ENCODE peak calls at places on chromosomes 5 and 9, in eight cellular contexts. K is RPMI7951; G is stimulated activated CD8-positive, alpha-beta memory T cell treated with anti-CD3 and anti-CD28 coated beads, Interleukin-12 subunit alpha, Interleukin-12 subunit beta, amount 100 ng/mL, for 4 hours; M is astrocyte; P is mucosa of gallbladder; X is heart left ventricle; N is endothelial cell; B is NCI-H446. J is an unnamed sample.

GRCh38 chr5:95959964-95960801 is 1.5 kb downstream of the ELL2 start:
- DNase-seq in K (peak; percentile 44), N (peak; percentile 28), P (no peak), B (peak; percentile 26), X (peak; percentile 30), M (peak; percentile 54), G (no peak), J (no peak)

GRCh38 chr9:31958572-31958971 is 425.9 kb upstream of the ACO1 start:
- DNase-seq in X (no peak), K (no peak), P (no peak), M (no peak), N (no peak), G (no peak), B (no peak), J (no peak)

GRCh38 chr5:9201011-9201410 is 344.9 kb downstream of the SEMA5A start:
- DNase-seq in G (no peak), N (no peak), K (no peak), X (no peak), P (no peak), B (no peak), M (no peak), J (no peak)

GRCh38 chr5:119362714-119363113 is 6.9 kb downstream of the TNFAIP8 start:
- DNase-seq in B (peak; percentile 31), M (no peak), P (no peak), G (no peak), X (no peak), K (no peak), N (no peak), J (no peak)

GRCh38 chr9:136147890-136148714 is 29.4 kb upstream of the TMEM250 start:
- DNase-seq in P (no peak), M (no peak), B (no peak), K (no peak), G (no peak), N (no peak), X (peak; percentile 26), J (no peak)

GRCh38 chr9:107866912-107867311 is 377.3 kb upstream of the KLF4 start:
- DNase-seq in K (peak; percentile 31), X (no peak), N (no peak), G (no peak), M (no peak), P (no peak), B (no peak), J (no peak)

GRCh38 chr9:468766-469496 is 254.3 kb downstream of the DOCK8 start:
- DNase-seq in N (no peak), M (no peak), X (no peak), K (no peak), P (no peak), G (no peak), B (no peak), J (no peak)

GRCh38 chr5:128966375-128966774 is 1.1 kb downstream of the SLC27A6 start:
- DNase-seq in K (no peak), N (no peak), M (no peak), B (no peak), P (no peak), G (no peak), X (peak; percentile 30), J (no peak)

GRCh38 chr5:153429734-153430133 is 60.7 kb upstream of the GRIA1 start:
- DNase-seq in M (no peak), K (no peak), B (no peak), P (no peak), X (no peak), G (no peak), N (no peak), J (no peak)

GRCh38 chr9:111074395-111074794 is 36.1 kb upstream of the LPAR1 start:
- DNase-seq in X (no peak), G (no peak), B (no peak), M (no peak), P (no peak), N (no peak), K (no peak), J (no peak)

GRCh38 chr5:68344447-68345111 is 129.0 kb downstream of the PIK3R1 start:
- DNase-seq in K (peak; percentile 92), N (no peak), X (no peak), M (peak; percentile 83), P (no peak), B (no peak), G (no peak), J (no peak)

GRCh38 chr5:125002727-125003598 is 256.5 kb upstream of the ZNF608 start:
- DNase-seq in X (no peak), P (no peak), B (no peak), G (no peak), N (no peak), K (peak; percentile 73), M (peak; percentile 39), J (peak; percentile 23)

GRCh38 chr9:109739760-109740159 is 40.2 kb upstream of the PALM2AKAP2 start:
- DNase-seq in G (no peak), P (no peak), N (no peak), B (no peak), K (no peak), M (no peak), X (no peak), J (no peak)

GRCh38 chr5:59428391-59428790 is 465.1 kb downstream of the PDE4D start:
- DNase-seq in N (no peak), M (peak; percentile 12), P (no peak), G (no peak), B (no peak), K (no peak), X (no peak), J (no peak)

GRCh38 chr9:128073260-128073886 is 5.3 kb downstream of the SLC25A25 start:
- DNase-seq in N (no peak), X (no peak), M (no peak), P (peak; percentile 50), B (no peak), G (no peak), K (no peak), J (no peak)

GRCh38 chr5:159510282-159510681 is 180.0 kb upstream of the IL12B start:
- DNase-seq in G (no peak), M (peak; percentile 77), K (peak; percentile 69), P (peak; percentile 38), B (peak; percentile 23), X (peak; percentile 91), N (peak; percentile 11), J (peak; percentile 75)

GRCh38 chr5:74452851-74453250 is 187.7 kb downstream of the ENC1 start:
- DNase-seq in M (no peak), N (no peak), X (no peak), K (no peak), G (no peak), P (no peak), B (no peak), J (no peak)

GRCh38 chr9:93207326-93207814 is 23.4 kb downstream of the WNK2 start:
- DNase-seq in M (peak; percentile 51), K (peak; percentile 20), N (no peak), X (peak; percentile 78), G (no peak), P (peak; percentile 29), B (peak; percentile 52), J (no peak)